ENCODE peak calls at places on chromosomes 13 and 19, in four cellular contexts. One of them, this sample, is unnamed.

GRCh38 chr13:49749852-49750251 is 42.6 kb downstream of the KPNA3 start:
- DNase-seq in mucosa of descending colon: no peak
- DNase-seq in tibial artery: no peak
- DNase-seq in suprapubic skin: no peak
- DNase-seq in this sample: no peak

GRCh38 chr19:49224856-49225255 is 67.3 kb downstream of the TRPM4 start:
- DNase-seq in mucosa of descending colon: peak; percentile 65
- DNase-seq in tibial artery: no peak
- DNase-seq in suprapubic skin: no peak
- DNase-seq in this sample: no peak

GRCh38 chr13:19181021-19181620 is 503 bp downstream of the TUBA3C start:
- DNase-seq in suprapubic skin: peak; percentile 29
- DNase-seq in mucosa of descending colon: no peak
- DNase-seq in tibial artery: no peak
- DNase-seq in this sample: no peak

GRCh38 chr19:58519087-58519354 is 589 bp downstream of the ZBTB45 start:
- DNase-seq in tibial artery: peak; percentile 59
- DNase-seq in suprapubic skin: no peak
- DNase-seq in mucosa of descending colon: peak; percentile 74
- DNase-seq in this sample: peak; percentile 54

GRCh38 chr19:7748756-7749155 is 1.4 kb upstream of the CD209 start:
- DNase-seq in tibial artery: no peak
- DNase-seq in mucosa of descending colon: no peak
- DNase-seq in suprapubic skin: no peak
- DNase-seq in this sample: no peak

GRCh38 chr13:71607575-71607974 is 259.4 kb downstream of the DACH1 start:
- DNase-seq in tibial artery: no peak
- DNase-seq in suprapubic skin: no peak
- DNase-seq in mucosa of descending colon: no peak
- DNase-seq in this sample: no peak

GRCh38 chr19:49639401-49640112 is 386 bp downstream of the RRAS start:
- DNase-seq in suprapubic skin: no peak
- DNase-seq in tibial artery: peak; percentile 42
- DNase-seq in mucosa of descending colon: no peak
- DNase-seq in this sample: peak; percentile 20

GRCh38 chr19:5125797-5126497 is 157.0 kb downstream of the KDM4B start:
- DNase-seq in tibial artery: no peak
- DNase-seq in mucosa of descending colon: no peak
- DNase-seq in suprapubic skin: no peak
- DNase-seq in this sample: no peak

GRCh38 chr13:21402586-21403307 is 56.4 kb downstream of the ZDHHC20 start:
- DNase-seq in mucosa of descending colon: no peak
- DNase-seq in suprapubic skin: no peak
- DNase-seq in tibial artery: no peak
- DNase-seq in this sample: no peak

GRCh38 chr13:42478531-42479156 is 95.3 kb upstream of the TNFSF11 start:
- DNase-seq in suprapubic skin: no peak
- DNase-seq in mucosa of descending colon: no peak
- DNase-seq in tibial artery: no peak
- DNase-seq in this sample: no peak

GRCh38 chr19:35911790-35912189 is 3.7 kb upstream of the TYROBP start:
- DNase-seq in suprapubic skin: no peak
- DNase-seq in tibial artery: no peak
- DNase-seq in mucosa of descending colon: no peak
- DNase-seq in this sample: no peak

GRCh38 chr13:43879323-43880181 is at the start of the genes CCDC122 and LACC1:
- DNase-seq in mucosa of descending colon: peak; percentile 93
- DNase-seq in tibial artery: peak; percentile 78
- DNase-seq in suprapubic skin: peak; percentile 91
- DNase-seq in this sample: peak; percentile 48

GRCh38 chr19:42254083-42254849 is 662 bp downstream of the ERF start:
- DNase-seq in mucosa of descending colon: peak; percentile 86
- DNase-seq in suprapubic skin: no peak
- DNase-seq in tibial artery: peak; percentile 74
- DNase-seq in this sample: peak; percentile 79

GRCh38 chr13:66691149-66691548 is 539.0 kb downstream of the PCDH9 start:
- DNase-seq in tibial artery: no peak
- DNase-seq in suprapubic skin: no peak
- DNase-seq in mucosa of descending colon: no peak
- DNase-seq in this sample: no peak

GRCh38 chr19:16039545-16039944 is 36.8 kb upstream of the TPM4 start:
- DNase-seq in tibial artery: no peak
- DNase-seq in mucosa of descending colon: peak; percentile 22
- DNase-seq in suprapubic skin: no peak
- DNase-seq in this sample: no peak

GRCh38 chr19:16042533-16043085 is 33.7 kb upstream of the TPM4 start:
- DNase-seq in suprapubic skin: peak; percentile 29
- DNase-seq in mucosa of descending colon: no peak
- DNase-seq in tibial artery: no peak
- DNase-seq in this sample: no peak

GRCh38 chr19:16040642-16041041 is 35.7 kb upstream of the TPM4 start:
- DNase-seq in tibial artery: no peak
- DNase-seq in suprapubic skin: no peak
- DNase-seq in mucosa of descending colon: no peak
- DNase-seq in this sample: no peak

GRCh38 chr19:16043156-16043757 is 33.0 kb upstream of the TPM4 start:
- DNase-seq in suprapubic skin: no peak
- DNase-seq in tibial artery: no peak
- DNase-seq in mucosa of descending colon: no peak
- DNase-seq in this sample: no peak

DNA sequence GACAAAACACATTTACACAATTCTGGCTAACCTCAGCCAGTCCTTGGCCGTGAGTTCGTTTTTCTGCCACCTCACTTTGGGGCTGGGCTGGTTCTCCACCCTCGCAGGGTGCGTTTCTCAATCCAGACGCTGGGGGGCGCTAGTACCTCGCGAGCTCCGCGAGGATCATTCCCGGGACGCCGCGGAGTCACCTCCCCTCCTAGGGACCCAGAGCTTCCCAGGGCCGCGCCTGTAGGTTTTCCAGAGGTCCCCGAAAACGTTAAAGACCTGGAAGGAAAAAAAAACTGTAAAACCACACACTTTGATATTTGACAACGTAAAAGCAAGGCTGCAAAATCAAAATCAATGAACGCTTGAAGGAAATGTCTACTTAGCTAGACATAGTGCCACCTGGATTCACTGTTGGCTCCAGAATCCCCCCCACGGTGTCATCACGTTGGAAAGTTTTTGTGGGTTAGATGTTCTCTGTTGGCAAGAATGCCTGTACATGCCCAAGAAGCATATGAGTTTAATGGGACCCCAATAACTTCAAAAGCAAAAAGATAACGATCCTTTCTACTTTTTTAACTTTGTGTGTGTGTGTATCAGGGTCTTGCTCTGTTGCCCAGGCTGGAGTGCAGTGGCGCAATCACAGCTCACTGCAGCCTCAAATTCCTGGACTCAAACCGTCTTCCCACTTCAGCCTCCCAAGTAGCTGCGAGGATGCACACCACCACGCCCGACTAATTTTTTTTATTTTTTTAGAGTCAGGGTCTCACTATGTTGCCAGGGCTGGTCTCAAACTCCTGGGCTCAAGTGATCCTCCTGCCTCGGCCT is 34.5 kb upstream of the TPM4 start:
- DNase-seq in tibial artery: peak; percentile 69
- DNase-seq in mucosa of descending colon: peak; percentile 85
- DNase-seq in suprapubic skin: peak; percentile 88
- DNase-seq in this sample: peak; percentile 80
- H3K4me3 ChIP-seq in tibial artery: peak overlapping the region; percentile 24
- H3K4me3 ChIP-seq in mucosa of descending colon: no peak overlapping the region
- H3K4me3 ChIP-seq in suprapubic skin: peak overlapping the region; percentile 20
- H3K4me3 ChIP-seq in this sample: peak overlapping the region; percentile 35

DNA sequence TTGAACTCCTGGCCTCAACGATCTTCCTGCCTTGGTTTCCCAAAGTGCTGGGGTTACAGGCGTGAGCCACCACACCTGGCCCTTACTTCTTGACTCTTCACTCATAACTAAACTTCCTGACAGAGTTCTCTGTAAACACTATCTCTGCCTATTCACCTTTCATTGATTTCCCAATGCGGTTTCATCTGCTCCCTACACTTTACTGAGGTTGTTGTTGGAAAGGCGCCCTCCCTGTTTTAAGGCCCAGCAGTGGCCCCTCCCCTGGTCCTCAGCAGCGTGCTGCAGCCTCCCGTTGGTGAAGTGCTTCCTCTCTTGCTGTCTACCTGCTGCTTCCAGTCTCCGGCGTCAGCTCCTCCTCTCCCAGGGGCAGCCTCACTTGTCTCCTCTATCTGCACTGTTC is 26.7 kb upstream of the CEBPA start:
- DNase-seq in suprapubic skin: no peak
- DNase-seq in mucosa of descending colon: no peak
- DNase-seq in tibial artery: no peak
- DNase-seq in this sample: no peak
- H3K4me1 ChIP-seq in suprapubic skin: peaks cover 10% of the 10 kb centered on the region
- H3K4me1 ChIP-seq in mucosa of descending colon: peaks cover 4% of the 10 kb centered on the region
- H3K4me1 ChIP-seq in tibial artery: no peaks in the 10 kb centered on the region
- H3K4me1 ChIP-seq in this sample: no peaks in the 10 kb centered on the region

DNA sequence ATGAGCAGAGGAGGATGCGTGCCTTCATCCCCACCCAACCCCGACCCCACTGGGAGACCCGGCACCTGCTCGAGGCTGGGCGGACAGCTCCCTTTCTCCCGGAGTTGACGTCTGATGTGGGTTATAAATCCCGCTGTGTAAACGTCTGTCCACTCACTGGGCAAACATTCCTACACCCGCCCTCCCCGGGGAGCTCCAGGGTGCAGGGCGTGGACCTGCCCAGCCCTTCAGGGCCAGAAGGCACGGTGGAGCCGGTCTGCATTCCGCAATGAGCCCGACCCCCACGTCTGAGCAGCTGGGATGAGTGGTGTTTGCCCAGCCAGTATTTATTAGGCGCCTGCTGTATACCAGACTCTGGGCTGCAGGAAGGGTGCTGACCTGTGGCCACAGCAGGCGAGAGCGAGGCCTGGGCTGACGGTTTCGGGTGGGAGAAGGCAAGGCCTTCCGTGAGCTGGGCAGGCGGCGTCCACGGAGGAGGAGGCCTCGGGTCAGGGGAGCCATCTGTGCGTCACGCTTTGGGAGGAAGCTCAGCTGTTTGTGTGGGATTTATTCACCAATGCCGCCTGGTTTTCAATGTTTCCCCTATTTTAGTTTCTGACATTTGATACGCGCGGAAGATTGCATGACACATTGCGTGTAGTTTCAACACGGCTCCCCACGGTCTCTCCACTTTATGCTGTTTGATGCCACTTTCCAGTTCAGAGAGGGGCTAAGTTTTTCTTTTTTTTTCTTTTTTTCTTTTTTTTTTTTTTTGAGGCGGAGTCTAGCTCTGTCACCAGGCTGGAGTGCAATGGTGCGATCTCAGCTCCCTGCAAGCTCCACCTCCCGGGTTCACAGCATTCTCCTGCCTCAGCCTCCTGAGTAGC is 2.0 kb downstream of the MISP start:
- DNase-seq in tibial artery: peak; percentile 39
- DNase-seq in mucosa of descending colon: peak; percentile 94
- DNase-seq in suprapubic skin: no peak
- DNase-seq in this sample: peak; percentile 57
- H3K4me3 ChIP-seq in tibial artery: no peak overlapping the region
- H3K4me3 ChIP-seq in mucosa of descending colon: peak overlapping the region; percentile 4
- H3K4me3 ChIP-seq in suprapubic skin: no peak overlapping the region
- H3K4me3 ChIP-seq in this sample: no peak overlapping the region

GRCh38 chr19:11195681-11196080 is 1.7 kb downstream of the KANK2 start:
- DNase-seq in mucosa of descending colon: no peak
- DNase-seq in tibial artery: no peak
- DNase-seq in suprapubic skin: no peak
- DNase-seq in this sample: no peak
- H3K4me1 ChIP-seq in mucosa of descending colon: peaks cover 11% of the 10 kb centered on the region
- H3K4me1 ChIP-seq in tibial artery: peaks cover 69% of the 10 kb centered on the region
- H3K4me1 ChIP-seq in suprapubic skin: peaks cover 66% of the 10 kb centered on the region
- H3K4me1 ChIP-seq in this sample: peaks cover 38% of the 10 kb centered on the region

GRCh38 chr19:53157601-53158000 is 1.3 kb downstream of the ZNF347 start:
- DNase-seq in tibial artery: no peak
- DNase-seq in suprapubic skin: no peak
- DNase-seq in mucosa of descending colon: no peak
- DNase-seq in this sample: no peak
- H3K4me3 ChIP-seq in tibial artery: peak overlapping the region; percentile 69
- H3K4me3 ChIP-seq in suprapubic skin: peak overlapping the region; percentile 62
- H3K4me3 ChIP-seq in mucosa of descending colon: no peak overlapping the region
- H3K4me3 ChIP-seq in this sample: peak overlapping the region; percentile 82

DNA sequence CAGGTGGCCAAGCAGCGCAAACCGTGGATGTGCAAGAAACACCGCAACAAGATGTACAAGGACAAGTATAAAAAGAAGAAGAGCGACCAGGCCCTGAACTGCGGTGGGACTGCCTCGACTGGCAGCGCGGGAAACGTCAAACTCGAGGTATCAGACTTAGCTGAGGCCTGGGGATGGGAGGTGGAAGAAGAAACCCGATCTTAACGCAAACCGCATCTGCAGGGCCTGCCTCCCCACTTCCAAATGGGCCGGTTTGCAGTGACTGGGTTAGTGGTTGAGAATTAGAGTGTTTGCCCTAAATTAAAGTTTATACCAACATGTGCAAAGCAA is 754 bp downstream of the RFXAP start:
- DNase-seq in mucosa of descending colon: no peak
- DNase-seq in tibial artery: no peak
- DNase-seq in suprapubic skin: no peak
- DNase-seq in this sample: no peak
- H3K4me1 ChIP-seq in mucosa of descending colon: peaks cover 8% of the 10 kb centered on the region
- H3K4me1 ChIP-seq in tibial artery: peaks cover 14% of the 10 kb centered on the region
- H3K4me1 ChIP-seq in suprapubic skin: peaks cover 28% of the 10 kb centered on the region
- H3K4me1 ChIP-seq in this sample: peaks cover 12% of the 10 kb centered on the region

GRCh38 chr13:112696869-112697465 is 7.1 kb downstream of the ATP11A start:
- DNase-seq in suprapubic skin: no peak
- DNase-seq in mucosa of descending colon: no peak
- DNase-seq in tibial artery: no peak
- DNase-seq in this sample: no peak

GRCh38 chr13:112693831-112694497 is 4.1 kb downstream of the ATP11A start:
- DNase-seq in tibial artery: peak; percentile 30
- DNase-seq in mucosa of descending colon: no peak
- DNase-seq in suprapubic skin: no peak
- DNase-seq in this sample: no peak

GRCh38 chr13:112697756-112698655 is 8.2 kb downstream of the ATP11A start:
- DNase-seq in mucosa of descending colon: no peak
- DNase-seq in tibial artery: peak; percentile 25
- DNase-seq in suprapubic skin: no peak
- DNase-seq in this sample: peak; percentile 62

GRCh38 chr13:112699318-112699918 is 9.6 kb downstream of the ATP11A start:
- DNase-seq in mucosa of descending colon: no peak
- DNase-seq in suprapubic skin: no peak
- DNase-seq in tibial artery: peak; percentile 4
- DNase-seq in this sample: no peak

GRCh38 chr13:112696001-112696868 is 6.4 kb downstream of the ATP11A start:
- DNase-seq in mucosa of descending colon: no peak
- DNase-seq in suprapubic skin: no peak
- DNase-seq in tibial artery: no peak
- DNase-seq in this sample: no peak
- H3K4me3 ChIP-seq in mucosa of descending colon: no peak overlapping the region
- H3K4me3 ChIP-seq in suprapubic skin: no peak overlapping the region
- H3K4me3 ChIP-seq in tibial artery: no peak overlapping the region
- H3K4me3 ChIP-seq in this sample: no peak overlapping the region

This sample was measured in tibial nerve.